ENCODE peak calls at places on chromosomes 13 and 19, in four cellular contexts. One of them, this sample, is unnamed.

GRCh38 chr13:26760835-26761582 is 423 bp upstream of the GPR12 start:
- DNase-seq in CD8-positive, alpha-beta T cell: no peak
- DNase-seq in ecto neural progenitor cell: no peak
- DNase-seq in Calu3: peak; percentile 3
- DNase-seq in this sample: no peak

GRCh38 chr19:12015015-12015752 is 20.3 kb downstream of the ZNF433 start:
- DNase-seq in CD8-positive, alpha-beta T cell: no peak
- DNase-seq in ecto neural progenitor cell: no peak
- DNase-seq in Calu3: no peak
- DNase-seq in this sample: no peak

GRCh38 chr13:28558126-28558525 is 63.2 kb upstream of the FLT1 start:
- DNase-seq in CD8-positive, alpha-beta T cell: no peak
- DNase-seq in ecto neural progenitor cell: no peak
- DNase-seq in Calu3: no peak
- DNase-seq in this sample: no peak

GRCh38 chr13:30052127-30052526 is 201.7 kb upstream of the UBL3 start:
- DNase-seq in CD8-positive, alpha-beta T cell: no peak
- DNase-seq in ecto neural progenitor cell: no peak
- DNase-seq in Calu3: no peak
- DNase-seq in this sample: peak; percentile 47

GRCh38 chr13:49454388-49455015 is 10.4 kb downstream of the SETDB2 start:
- DNase-seq in CD8-positive, alpha-beta T cell: no peak
- DNase-seq in ecto neural progenitor cell: no peak
- DNase-seq in Calu3: no peak
- DNase-seq in this sample: no peak

GRCh38 chr13:109918179-109918651 is 131.8 kb upstream of the IRS2 start:
- DNase-seq in CD8-positive, alpha-beta T cell: no peak
- DNase-seq in ecto neural progenitor cell: no peak
- DNase-seq in Calu3: no peak
- DNase-seq in this sample: no peak

GRCh38 chr19:44626067-44626624 is 12.8 kb downstream of the IGSF23 start:
- DNase-seq in CD8-positive, alpha-beta T cell: no peak
- DNase-seq in ecto neural progenitor cell: no peak
- DNase-seq in Calu3: peak; percentile 80
- DNase-seq in this sample: no peak

GRCh38 chr19:4914736-4915501 is 5.6 kb downstream of the UHRF1 start:
- DNase-seq in CD8-positive, alpha-beta T cell: peak; percentile 75
- DNase-seq in ecto neural progenitor cell: no peak
- DNase-seq in Calu3: peak; percentile 81
- DNase-seq in this sample: no peak

GRCh38 chr13:37173214-37173613 is 67.8 kb upstream of the CSNK1A1L start:
- DNase-seq in CD8-positive, alpha-beta T cell: no peak
- DNase-seq in ecto neural progenitor cell: no peak
- DNase-seq in Calu3: no peak
- DNase-seq in this sample: no peak

This sample was measured in KG1.